ENCODE peak calls at places on chromosomes 2 and 18, in eight cellular contexts. D, X, H, L, I, V, S and Q are unnamed samples.
A peak's percentile ranks its signal among the peaks of the same experiment; 100 is the strongest.

GRCh38 chr18:71471963-71472725 is 1072.0 kb downstream of the CBLN2 start:
- ATAC-seq in V (no peak), X (no peak), S (no peak), L (no peak), H (no peak), D (no peak), I (no peak), Q (no peak)

GRCh38 chr2:70354264-70354949 is 52.5 kb upstream of the FAM136A start:
- ATAC-seq in D (no peak), I (no peak), X (no peak), H (no peak), V (no peak), S (no peak), L (no peak), Q (no peak)

GRCh38 chr2:19829672-19830071 is 72.1 kb downstream of the TTC32 start:
- ATAC-seq in S (no peak), I (no peak), V (no peak), D (no peak), H (no peak), X (no peak), L (no peak), Q (no peak)

GRCh38 chr2:69619725-69620124 is 23.8 kb downstream of the AAK1 start:
- ATAC-seq in I (no peak), X (peak; percentile 24), L (no peak), D (peak; percentile 32), H (peak; percentile 44), S (no peak), V (peak; percentile 96), Q (no peak)

GRCh38 chr2:62724886-62725711 is 19.6 kb downstream of the EHBP1 start:
- ATAC-seq in H (peak; percentile 49), S (no peak), X (peak; percentile 30), D (peak; percentile 38), V (peak; percentile 70), L (peak; percentile 95), I (peak; percentile 16), Q (peak; percentile 7)

GRCh38 chr2:8146329-8147048 is 535.4 kb upstream of the ID2 start:
- ATAC-seq in I (peak; percentile 67), H (no peak), S (no peak), X (no peak), L (no peak), V (no peak), D (peak; percentile 91), Q (peak; percentile 34)

GRCh38 chr2:200966770-200967169 is 3.3 kb upstream of the ORC2 start:
- ATAC-seq in H (no peak), I (no peak), L (no peak), X (no peak), V (no peak), S (no peak), D (no peak), Q (no peak)

GRCh38 chr2:69296421-69296820 is 90.6 kb downstream of the GFPT1 start:
- ATAC-seq in L (no peak), X (no peak), S (no peak), V (no peak), H (no peak), I (no peak), D (no peak), Q (no peak)

GRCh38 chr2:127569274-127570065 is 34.0 kb downstream of the MYO7B start:
- ATAC-seq in X (peak; percentile 35), H (no peak), L (peak; percentile 60), V (no peak), D (peak; percentile 66), I (peak; percentile 78), S (no peak), Q (peak; percentile 54)

GRCh38 chr2:18117592-18117991 is 239.1 kb downstream of the KCNS3 start:
- ATAC-seq in H (no peak), S (no peak), D (no peak), X (peak; percentile 97), L (peak; percentile 99), I (no peak), V (peak; percentile 61), Q (no peak)

GRCh38 chr2:215772003-215772402 is 241.3 kb downstream of the MREG start:
- ATAC-seq in S (no peak), H (no peak), V (no peak), D (peak; percentile 93), I (no peak), X (no peak), L (no peak), Q (no peak)

GRCh38 chr2:29489568-29489967 is 374.4 kb downstream of the CLIP4 start:
- ATAC-seq in L (no peak), V (no peak), D (no peak), S (no peak), X (no peak), I (no peak), H (no peak), Q (no peak)

GRCh38 chr18:63970803-63971191 is 916 bp downstream of the SERPINB8 start:
- ATAC-seq in I (peak; percentile 72), X (peak; percentile 76), V (no peak), H (no peak), S (no peak), L (peak; percentile 67), D (peak; percentile 75), Q (peak; percentile 45)

GRCh38 chr2:10330700-10331032 is 28.0 kb downstream of the HPCAL1 start:
- ATAC-seq in I (no peak), L (no peak), H (no peak), S (no peak), V (no peak), X (no peak), D (no peak), Q (no peak)

GRCh38 chr2:10331702-10332401 is 29.1 kb downstream of the HPCAL1 start:
- ATAC-seq in L (no peak), H (peak; percentile 75), D (peak; percentile 18), X (peak; percentile 52), I (peak; percentile 74), S (no peak), V (peak; percentile 27), Q (peak; percentile 46)

GRCh38 chr2:10329880-10330699 is 27.4 kb downstream of the HPCAL1 start:
- ATAC-seq in D (no peak), L (peak; percentile 45), H (peak; percentile 60), X (peak; percentile 9), S (no peak), I (no peak), V (peak; percentile 49), Q (no peak)

GRCh38 chr2:10332402-10333246 is 29.9 kb downstream of the HPCAL1 start:
- ATAC-seq in I (no peak), H (no peak), D (no peak), X (no peak), S (no peak), L (no peak), V (no peak), Q (peak; percentile 3)

GRCh38 chr2:10331033-10331701 is 28.5 kb downstream of the HPCAL1 start:
- ATAC-seq in L (peak; percentile 84), H (peak; percentile 58), D (peak; percentile 70), S (peak; percentile 64), X (peak; percentile 76), I (peak; percentile 65), V (peak; percentile 75), Q (peak; percentile 40)
- H3K27ac ChIP-seq in L (peak overlapping the region; percentile 53), H (peak overlapping the region; percentile 82), D (peak overlapping the region; percentile 21), S (peak overlapping the region; percentile 46), X (peak overlapping the region; percentile 59), I (peak overlapping the region; percentile 87), V (no peak overlapping the region), Q (peak overlapping the region; percentile 51)

DNA sequence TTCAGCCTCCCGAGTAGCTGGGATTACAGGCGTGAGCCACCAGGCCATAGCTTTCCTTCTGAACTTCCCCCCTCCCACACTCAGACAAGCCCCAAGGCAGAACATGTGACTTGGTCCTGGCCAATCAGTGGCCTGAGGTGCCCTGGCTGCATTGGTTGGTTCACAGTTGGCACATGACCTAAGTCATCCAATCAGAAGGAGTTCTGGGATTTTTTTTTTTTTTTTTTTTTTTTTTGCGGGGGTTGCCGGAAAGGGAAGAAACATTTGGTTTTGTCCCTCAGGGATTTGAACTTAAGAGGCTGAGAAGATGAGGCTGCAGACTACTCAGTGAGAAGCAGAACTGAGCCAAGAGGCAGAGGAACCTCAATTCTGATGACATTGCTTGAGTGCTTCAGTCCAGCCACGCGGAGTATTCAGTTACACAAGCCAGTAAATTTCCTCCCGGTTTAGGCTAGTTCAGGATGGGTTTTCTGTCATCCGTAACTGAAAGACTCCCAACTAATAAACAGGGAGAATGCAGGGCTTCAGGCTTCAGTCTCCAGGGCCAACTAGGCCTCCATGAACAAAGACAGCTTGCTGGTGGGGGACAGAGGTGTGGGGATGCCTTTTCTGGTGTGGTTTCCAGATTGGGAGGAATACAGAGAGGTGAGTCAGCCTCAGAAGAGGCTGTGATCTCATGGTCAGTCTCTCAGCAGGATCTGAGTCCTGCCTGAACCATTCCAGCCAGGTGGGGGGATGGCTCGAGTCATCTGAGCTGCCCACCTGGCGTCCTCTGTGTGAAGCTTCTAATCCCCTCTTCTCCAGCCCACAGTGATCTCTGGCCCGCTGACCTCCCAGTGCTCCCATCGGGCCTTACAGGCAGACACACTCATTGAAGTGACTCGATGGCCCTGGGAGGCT is 9.2 kb downstream of the PTMA start:
- ATAC-seq in D (no peak), H (no peak), S (no peak), X (no peak), I (peak; percentile 53), L (no peak), V (no peak), Q (no peak)
- H3K27ac ChIP-seq in D (no peak overlapping the region), H (no peak overlapping the region), S (no peak overlapping the region), X (no peak overlapping the region), I (no peak overlapping the region), L (peak overlapping the region; percentile 29), V (peak overlapping the region; percentile 42), Q (no peak overlapping the region)

GRCh38 chr2:98465456-98466201 is 21.0 kb downstream of the INPP4A start:
- ATAC-seq in I (peak; percentile 78), D (peak; percentile 85), V (peak; percentile 86), S (peak; percentile 34), L (no peak), H (peak; percentile 74), X (peak; percentile 83), Q (peak; percentile 58)

GRCh38 chr2:98463988-98464771 is 19.5 kb downstream of the INPP4A start:
- ATAC-seq in S (no peak), D (no peak), I (peak; percentile 30), H (peak; percentile 46), V (peak; percentile 66), X (peak; percentile 4), L (no peak), Q (peak; percentile 2)

GRCh38 chr2:98463551-98463971 is 18.9 kb downstream of the INPP4A start:
- ATAC-seq in I (no peak), S (no peak), L (no peak), X (no peak), D (no peak), V (peak; percentile 5), H (no peak), Q (no peak)

GRCh38 chr2:98463081-98463481 is 18.4 kb downstream of the INPP4A start:
- ATAC-seq in S (no peak), L (no peak), H (no peak), V (no peak), I (no peak), D (no peak), X (no peak), Q (no peak)

GRCh38 chr2:98464772-98465310 is 20.2 kb downstream of the INPP4A start:
- ATAC-seq in H (peak; percentile 61), X (peak; percentile 54), L (no peak), D (peak; percentile 28), S (peak; percentile 54), V (peak; percentile 58), I (peak; percentile 68), Q (no peak)
- H3K27ac ChIP-seq in H (peak overlapping the region; percentile 85), X (peak overlapping the region; percentile 57), L (no peak overlapping the region), D (peak overlapping the region; percentile 59), S (peak overlapping the region; percentile 24), V (peak overlapping the region; percentile 92), I (peak overlapping the region; percentile 81), Q (peak overlapping the region; percentile 74)

DNA sequence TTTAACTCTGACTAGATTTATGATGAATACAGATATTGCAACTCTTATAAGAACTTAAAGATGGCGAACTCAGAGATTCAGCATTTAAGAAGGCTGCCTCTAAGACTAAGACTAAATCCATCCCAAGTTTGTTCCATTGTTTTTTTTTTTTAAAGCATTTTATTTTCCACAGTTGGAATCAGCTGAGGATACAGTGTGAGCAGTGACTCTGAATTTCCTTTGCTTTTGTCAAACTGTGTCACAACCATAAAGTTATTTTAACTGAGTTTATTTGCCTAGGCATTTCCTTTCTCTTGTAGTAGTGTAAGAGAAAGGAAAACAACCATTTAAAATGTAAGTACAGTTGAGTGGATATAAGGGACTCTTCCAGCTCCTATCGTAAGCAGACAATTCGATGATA is 63.9 kb downstream of the ZEB2 start:
- ATAC-seq in D (no peak), S (no peak), V (no peak), L (no peak), X (no peak), H (no peak), I (no peak), Q (no peak)
- H3K27ac ChIP-seq in D (no peak overlapping the region), S (no peak overlapping the region), V (no peak overlapping the region), L (no peak overlapping the region), X (no peak overlapping the region), H (no peak overlapping the region), I (peak overlapping the region; percentile 70), Q (no peak overlapping the region)